ENCODE peak calls at places on chromosomes 7 and 10, in six cellular contexts. One of them, this sample, is unnamed.

GRCh38 chr10:78385599-78385998 is 351.9 kb downstream of the RPS24 start:
- DNase-seq in HepG2: no peak
- DNase-seq in GM12892: no peak
- DNase-seq in H1: no peak
- DNase-seq in GM12878: no peak
- DNase-seq in K562: no peak
- DNase-seq in this sample: no peak

GRCh38 chr7:107036535-107036934 is 8.0 kb upstream of the PRKAR2B start:
- DNase-seq in HepG2: no peak
- DNase-seq in GM12892: no peak
- DNase-seq in H1: no peak
- DNase-seq in GM12878: no peak
- DNase-seq in K562: no peak
- DNase-seq in this sample: no peak

GRCh38 chr10:125014984-125015944 is 73.3 kb downstream of the ZRANB1 start:
- DNase-seq in HepG2: no peak
- DNase-seq in GM12892: no peak
- DNase-seq in H1: no peak
- DNase-seq in GM12878: no peak
- DNase-seq in K562: no peak
- DNase-seq in this sample: no peak

GRCh38 chr10:6843477-6843876 is 263.4 kb upstream of the PRKCQ start:
- DNase-seq in HepG2: no peak
- DNase-seq in GM12892: no peak
- DNase-seq in H1: no peak
- DNase-seq in GM12878: peak
- DNase-seq in K562: no peak
- DNase-seq in this sample: no peak

GRCh38 chr10:125448596-125448995 is 234.4 kb downstream of the TEX36 start:
- DNase-seq in HepG2: peak
- DNase-seq in GM12892: no peak
- DNase-seq in H1: peak
- DNase-seq in GM12878: no peak
- DNase-seq in K562: peak
- DNase-seq in this sample: no peak

GRCh38 chr10:33532901-33533300 is 198.4 kb upstream of the NRP1 start:
- DNase-seq in HepG2: no peak
- DNase-seq in GM12892: no peak
- DNase-seq in H1: no peak
- DNase-seq in GM12878: no peak
- DNase-seq in K562: no peak
- DNase-seq in this sample: no peak

GRCh38 chr10:10503772-10504171 is 513.9 kb upstream of the CELF2 start:
- DNase-seq in HepG2: no peak
- DNase-seq in GM12892: no peak
- DNase-seq in H1: no peak
- DNase-seq in GM12878: no peak
- DNase-seq in K562: no peak
- DNase-seq in this sample: no peak

GRCh38 chr10:94443549-94443948 is 41.2 kb downstream of the TBC1D12 start:
- DNase-seq in HepG2: no peak
- DNase-seq in GM12892: no peak
- DNase-seq in H1: no peak
- DNase-seq in GM12878: no peak
- DNase-seq in K562: no peak
- DNase-seq in this sample: no peak

GRCh38 chr10:110764793-110765512 is 106.8 kb upstream of the PDCD4 start:
- DNase-seq in HepG2: no peak
- DNase-seq in GM12892: no peak
- DNase-seq in H1: no peak
- DNase-seq in GM12878: no peak
- DNase-seq in K562: peak
- DNase-seq in this sample: no peak

GRCh38 chr10:128025437-128025836 is 100.8 kb downstream of the MKI67 start:
- DNase-seq in HepG2: no peak
- DNase-seq in GM12892: no peak
- DNase-seq in H1: no peak
- DNase-seq in GM12878: no peak
- DNase-seq in K562: no peak
- DNase-seq in this sample: no peak

GRCh38 chr7:130901209-130901783 is 167.3 kb upstream of the KLF14 start:
- DNase-seq in HepG2: no peak
- DNase-seq in GM12892: no peak
- DNase-seq in H1: no peak
- DNase-seq in GM12878: no peak
- DNase-seq in K562: no peak
- DNase-seq in this sample: no peak

GRCh38 chr10:23070819-23071218 is 24.6 kb upstream of the MSRB2 start:
- DNase-seq in HepG2: no peak
- DNase-seq in GM12892: no peak
- DNase-seq in H1: no peak
- DNase-seq in GM12878: peak
- DNase-seq in K562: no peak
- DNase-seq in this sample: no peak

GRCh38 chr10:13144814-13145213 is 16.5 kb upstream of the MCM10 start:
- DNase-seq in HepG2: no peak
- DNase-seq in GM12892: no peak
- DNase-seq in H1: no peak
- DNase-seq in GM12878: no peak
- DNase-seq in K562: no peak
- DNase-seq in this sample: no peak

DNA sequence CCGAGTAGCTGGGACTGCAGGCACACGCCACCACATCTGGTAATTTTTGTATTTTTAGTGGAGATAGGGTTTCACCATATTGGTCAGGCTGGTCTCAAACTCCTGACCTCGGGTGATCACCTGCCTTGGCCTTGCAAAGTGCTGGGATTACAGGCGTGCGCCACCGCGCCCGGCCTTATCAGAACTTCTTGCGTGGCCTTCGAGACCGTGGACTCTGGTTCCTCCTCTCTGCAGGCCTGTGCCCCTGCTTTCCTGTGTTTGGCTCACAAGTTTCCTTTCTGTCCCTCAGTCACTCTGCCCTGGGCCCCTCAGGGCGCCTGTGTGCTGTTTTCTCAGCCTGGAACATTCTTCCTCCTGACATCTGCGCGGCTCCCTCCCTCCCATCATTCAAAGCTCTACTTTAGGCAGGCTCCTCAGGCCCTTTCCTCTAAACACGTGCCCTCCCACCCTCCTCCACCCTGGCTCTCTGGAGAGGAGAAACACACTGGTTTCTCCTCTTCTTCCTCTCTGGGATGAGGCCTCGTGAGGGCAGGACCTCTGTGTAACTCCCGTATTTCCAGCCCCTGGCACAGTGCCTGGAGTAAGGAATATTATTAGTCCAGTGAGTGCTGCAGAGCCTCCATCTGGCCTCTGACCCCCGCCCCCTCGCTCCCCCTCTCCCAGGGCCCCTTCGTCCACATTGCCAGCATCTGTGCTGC is 6.9 kb downstream of the CLCN1 start:
- DNase-seq in HepG2: no peak
- DNase-seq in GM12892: no peak
- DNase-seq in H1: no peak
- DNase-seq in GM12878: no peak
- DNase-seq in K562: no peak
- DNase-seq in this sample: no peak
- TF ChIP-seq TAF1 in HepG2: no peak
- TF ChIP-seq TAF1 in GM12892: no peak
- TF ChIP-seq TAF1 in H1: no peak
- TF ChIP-seq TAF1 in GM12878: no peak
- TF ChIP-seq TAF1 in K562: no peak
- TF ChIP-seq TAF1 in this sample: no peak

GRCh38 chr10:133464582-133465031 is 10.9 kb downstream of the SCART1 start:
- DNase-seq in HepG2: no peak
- DNase-seq in GM12892: no peak
- DNase-seq in H1: no peak
- DNase-seq in GM12878: no peak
- DNase-seq in K562: no peak
- DNase-seq in this sample: no peak
- TF ChIP-seq POLR2A in HepG2: no peak
- TF ChIP-seq POLR2A in GM12892: no peak
- TF ChIP-seq POLR2A in H1: no peak
- TF ChIP-seq POLR2A in GM12878: no peak
- TF ChIP-seq POLR2A in K562: no peak
- TF ChIP-seq POLR2A in this sample: no peak

DNA sequence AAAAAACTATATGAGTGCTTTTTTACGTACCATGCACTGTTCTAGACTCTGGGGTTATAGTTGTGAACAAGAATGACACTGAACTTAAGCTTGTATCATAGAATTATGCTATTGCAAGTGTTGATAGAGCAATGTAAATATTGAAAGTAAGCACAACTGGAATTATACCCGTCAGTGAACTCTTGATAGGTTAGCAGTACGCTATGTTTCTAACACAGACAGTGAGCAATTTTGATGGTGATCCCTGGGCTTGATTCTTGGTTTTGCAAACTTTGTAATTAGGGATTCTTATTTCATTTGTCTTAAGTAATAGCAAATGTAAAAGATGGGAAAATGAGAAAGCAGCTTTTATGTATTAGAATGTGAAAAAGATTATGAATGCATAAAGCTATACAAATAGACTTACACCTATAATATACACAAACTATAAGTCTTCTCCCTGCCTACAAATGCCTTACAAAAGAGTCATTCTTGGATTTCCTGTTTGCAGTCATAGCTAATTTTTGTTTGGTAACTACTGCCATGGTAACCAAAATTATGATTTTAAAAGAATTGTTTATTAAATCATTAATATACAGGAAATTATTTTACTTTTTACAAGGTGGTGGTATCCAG is 6.7 kb downstream of the TES start:
- DNase-seq in HepG2: no peak
- DNase-seq in GM12892: no peak
- DNase-seq in H1: no peak
- DNase-seq in GM12878: no peak
- DNase-seq in K562: no peak
- DNase-seq in this sample: no peak
- TF ChIP-seq TAF1 in HepG2: no peak
- TF ChIP-seq TAF1 in GM12892: no peak
- TF ChIP-seq TAF1 in H1: no peak
- TF ChIP-seq TAF1 in GM12878: no peak
- TF ChIP-seq TAF1 in K562: no peak
- TF ChIP-seq TAF1 in this sample: no peak

GRCh38 chr7:22647451-22648257 is 79.3 kb upstream of the IL6 start:
- DNase-seq in HepG2: no peak
- DNase-seq in GM12892: no peak
- DNase-seq in H1: no peak
- DNase-seq in GM12878: no peak
- DNase-seq in K562: no peak
- DNase-seq in this sample: no peak
- TF ChIP-seq POLR2A in HepG2: no peak
- TF ChIP-seq POLR2A in GM12892: no peak
- TF ChIP-seq POLR2A in H1: no peak
- TF ChIP-seq POLR2A in GM12878: no peak
- TF ChIP-seq POLR2A in K562: no peak
- TF ChIP-seq POLR2A in this sample: no peak

DNA sequence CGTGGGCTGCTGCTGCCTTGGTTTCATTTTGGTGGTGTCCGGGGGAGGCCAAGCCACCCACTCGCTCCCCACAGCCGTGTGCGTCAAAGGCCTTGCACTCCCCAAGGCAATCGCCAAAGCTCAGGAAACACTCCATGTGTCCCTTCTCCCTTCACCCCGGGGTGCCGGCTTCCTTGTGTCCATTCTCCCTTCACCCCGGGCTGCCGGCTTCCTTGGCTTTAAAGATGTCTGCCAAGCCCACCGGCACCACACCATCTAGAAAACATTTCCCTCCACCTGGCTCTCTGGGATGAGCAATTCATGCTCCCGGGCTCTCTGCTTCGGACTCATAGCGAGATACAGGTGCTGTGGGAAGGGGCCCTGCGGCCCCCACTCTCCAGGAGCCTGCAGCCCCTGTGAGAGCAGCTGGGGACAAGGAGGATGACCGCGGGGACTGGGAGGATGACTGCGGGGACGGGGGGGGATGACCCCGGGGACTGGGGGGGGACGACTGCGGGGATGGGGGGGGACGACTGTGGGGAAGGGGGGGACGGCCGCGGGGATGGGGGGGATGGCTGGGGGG is 322.1 kb downstream of the DNAJB6 start:
- DNase-seq in HepG2: no peak
- DNase-seq in GM12892: no peak
- DNase-seq in H1: no peak
- DNase-seq in GM12878: no peak
- DNase-seq in K562: no peak
- DNase-seq in this sample: no peak
- TF ChIP-seq TAF1 in HepG2: no peak
- TF ChIP-seq TAF1 in GM12892: no peak
- TF ChIP-seq TAF1 in H1: no peak
- TF ChIP-seq TAF1 in GM12878: no peak
- TF ChIP-seq TAF1 in K562: no peak
- TF ChIP-seq TAF1 in this sample: no peak

GRCh38 chr7:113086431-113086888 is at the start of gene GPR85:
- DNase-seq in HepG2: no peak
- DNase-seq in GM12892: peak
- DNase-seq in H1: peak
- DNase-seq in GM12878: no peak
- DNase-seq in K562: peak
- DNase-seq in this sample: peak
- TF ChIP-seq POLR2A in HepG2: no peak
- TF ChIP-seq POLR2A in GM12892: no peak
- TF ChIP-seq POLR2A in H1: no peak
- TF ChIP-seq POLR2A in GM12878: no peak
- TF ChIP-seq POLR2A in K562: no peak
- TF ChIP-seq POLR2A in this sample: no peak

GRCh38 chr7:121604627-121605296 is 208.7 kb upstream of the FAM3C start:
- DNase-seq in HepG2: peak
- DNase-seq in GM12892: no peak
- DNase-seq in H1: no peak
- DNase-seq in GM12878: no peak
- DNase-seq in K562: no peak
- DNase-seq in this sample: no peak
- TF ChIP-seq TAF1 in HepG2: no peak
- TF ChIP-seq TAF1 in GM12892: no peak
- TF ChIP-seq TAF1 in H1: no peak
- TF ChIP-seq TAF1 in GM12878: no peak
- TF ChIP-seq TAF1 in K562: no peak
- TF ChIP-seq TAF1 in this sample: no peak